ENCODE peak calls at places on chromosomes 1 and 21, in four cellular contexts. B is brain microvascular endothelial cell, Q is HEK293T, A is midbrain. U is an unnamed sample.

GRCh38 chr1:95041491-95042165 is 31.1 kb downstream of the ALG14 start:
- DNase-seq in B (peak), Q (peak), A (peak), U (peak)

GRCh38 chr1:209048961-209049669 is 534.4 kb upstream of the CAMK1G start:
- DNase-seq in B (peak), Q (no peak), A (no peak), U (peak)

GRCh38 chr1:31715097-31715872 is 11.5 kb upstream of the COL16A1 start:
- DNase-seq in B (peak), Q (peak), A (peak), U (peak)

GRCh38 chr21:34517491-34518245 is 5.7 kb upstream of the KCNE1 start:
- DNase-seq in B (no peak), Q (no peak), A (no peak), U (no peak)

GRCh38 chr1:112956503-112957132 is 622 bp upstream of the SLC16A1 start:
- DNase-seq in B (peak), Q (no peak), A (peak), U (no peak)

GRCh38 chr1:25804244-25804963 is 4.4 kb downstream of the SELENON start:
- DNase-seq in B (no peak), Q (no peak), A (no peak), U (peak)

GRCh38 chr1:41613646-41614592 is 129.4 kb upstream of the EDN2 start:
- DNase-seq in B (peak), Q (no peak), A (no peak), U (no peak)

GRCh38 chr1:66350001-66350547 is 183.9 kb upstream of the SGIP1 start:
- DNase-seq in B (no peak), Q (no peak), A (peak), U (no peak)

GRCh38 chr1:22691354-22691753 is 19.3 kb upstream of the EPHB2 start:
- DNase-seq in B (no peak), Q (no peak), A (no peak), U (no peak)

GRCh38 chr1:87805661-87806376 is 477.1 kb downstream of the LMO4 start:
- DNase-seq in B (no peak), Q (no peak), A (no peak), U (peak)

GRCh38 chr1:203144661-203145060 is 17.1 kb downstream of the ADORA1 start:
- DNase-seq in B (no peak), Q (no peak), A (peak), U (no peak)

GRCh38 chr1:53878492-53879105 is 11.0 kb downstream of the YIPF1 start:
- DNase-seq in B (peak), Q (peak), A (peak), U (peak)

GRCh38 chr1:24724345-24725208 is 20.7 kb upstream of the CLIC4 start:
- DNase-seq in B (peak), Q (peak), A (no peak), U (peak)

GRCh38 chr1:30888975-30889374 is 19.6 kb downstream of the SDC3 start:
- DNase-seq in B (no peak), Q (no peak), A (no peak), U (no peak)

GRCh38 chr1:180916012-180916770 is 3.5 kb downstream of the KIAA1614 start:
- DNase-seq in B (no peak), Q (no peak), A (no peak), U (no peak)

GRCh38 chr1:201626629-201627275 is 87.8 kb downstream of the NAV1 start:
- DNase-seq in B (no peak), Q (no peak), A (no peak), U (no peak)

GRCh38 chr1:93437976-93438605 is 9.8 kb upstream of the FNBP1L start:
- DNase-seq in B (no peak), Q (peak), A (peak), U (peak)

GRCh38 chr1:220274122-220274855 is 2.0 kb upstream of the RAB3GAP2 start:
- DNase-seq in B (no peak), Q (no peak), A (no peak), U (no peak)

GRCh38 chr1:2597441-2598328 is 11.1 kb downstream of the PRXL2B start:
- DNase-seq in B (no peak), Q (no peak), A (no peak), U (no peak)

GRCh38 chr1:15243275-15244043 is 3.6 kb upstream of the FHAD1 start:
- DNase-seq in B (no peak), Q (no peak), A (no peak), U (no peak)

GRCh38 chr1:19390901-19391595 is 78.9 kb downstream of the SLC66A1 start:
- DNase-seq in B (peak), Q (peak), A (peak), U (peak)

GRCh38 chr21:41142051-41142795 is 25.7 kb upstream of the BACE2 start:
- DNase-seq in B (peak), Q (no peak), A (no peak), U (peak)

GRCh38 chr1:119827010-119827409 is 15.8 kb upstream of the REG4 start:
- DNase-seq in B (no peak), Q (peak), A (no peak), U (no peak)

U was measured in AG08396.